ENCODE peak calls at places on chromosomes 2 and 18, in five cellular contexts. One of them, this sample, is unnamed.
A peak's percentile ranks its signal among the peaks of the same experiment; 100 is the strongest.

GRCh38 chr2:6410265-6410664 is 455.4 kb downstream of the CMPK2 start:
- DNase-seq in PC-9: no peak
- DNase-seq in tibial artery: no peak
- DNase-seq in IMR-90: peak; percentile 6
- DNase-seq in breast epithelium: no peak
- DNase-seq in this sample: no peak

GRCh38 chr2:189628817-189629552 is 32.3 kb upstream of the ASNSD1 start:
- DNase-seq in IMR-90: no peak
- DNase-seq in breast epithelium: no peak
- DNase-seq in tibial artery: no peak
- DNase-seq in PC-9: no peak
- DNase-seq in this sample: no peak

GRCh38 chr2:200383380-200384110 is 77.1 kb downstream of the SPATS2L start:
- DNase-seq in tibial artery: no peak
- DNase-seq in IMR-90: peak; percentile 80
- DNase-seq in breast epithelium: no peak
- DNase-seq in PC-9: no peak
- DNase-seq in this sample: no peak

GRCh38 chr2:21559354-21559753 is 435.6 kb downstream of the TDRD15 start:
- DNase-seq in PC-9: no peak
- DNase-seq in tibial artery: no peak
- DNase-seq in IMR-90: peak; percentile 37
- DNase-seq in breast epithelium: no peak
- DNase-seq in this sample: no peak

GRCh38 chr2:8298783-8299182 is 383.1 kb upstream of the ID2 start:
- DNase-seq in IMR-90: no peak
- DNase-seq in tibial artery: peak; percentile 65
- DNase-seq in PC-9: no peak
- DNase-seq in breast epithelium: no peak
- DNase-seq in this sample: no peak

GRCh38 chr18:62521588-62521987 is 1.2 kb upstream of the ZCCHC2 start:
- DNase-seq in PC-9: no peak
- DNase-seq in IMR-90: no peak
- DNase-seq in tibial artery: no peak
- DNase-seq in breast epithelium: no peak
- DNase-seq in this sample: no peak

GRCh38 chr2:70017962-70018361 is 56.5 kb upstream of the ASPRV1 start:
- DNase-seq in PC-9: no peak
- DNase-seq in breast epithelium: no peak
- DNase-seq in tibial artery: no peak
- DNase-seq in IMR-90: no peak
- DNase-seq in this sample: no peak

GRCh38 chr2:234954551-234954992 is 2.8 kb downstream of the SH3BP4 start:
- DNase-seq in tibial artery: no peak
- DNase-seq in PC-9: no peak
- DNase-seq in IMR-90: peak; percentile 64
- DNase-seq in breast epithelium: peak; percentile 57
- DNase-seq in this sample: no peak

GRCh38 chr2:30266051-30266621 is 34.8 kb downstream of the LBH start:
- DNase-seq in tibial artery: peak; percentile 31
- DNase-seq in IMR-90: no peak
- DNase-seq in breast epithelium: no peak
- DNase-seq in PC-9: no peak
- DNase-seq in this sample: peak; percentile 40

GRCh38 chr18:51617572-51618260 is 420.2 kb upstream of the MEX3C start:
- DNase-seq in IMR-90: no peak
- DNase-seq in breast epithelium: no peak
- DNase-seq in tibial artery: no peak
- DNase-seq in PC-9: no peak
- DNase-seq in this sample: no peak

GRCh38 chr18:72013512-72013911 is 530.6 kb downstream of the CBLN2 start:
- DNase-seq in breast epithelium: no peak
- DNase-seq in IMR-90: no peak
- DNase-seq in PC-9: no peak
- DNase-seq in tibial artery: no peak
- DNase-seq in this sample: no peak

GRCh38 chr2:229443869-229444268 is 172.8 kb upstream of the PID1 start:
- DNase-seq in tibial artery: no peak
- DNase-seq in PC-9: no peak
- DNase-seq in IMR-90: no peak
- DNase-seq in breast epithelium: no peak
- DNase-seq in this sample: no peak

GRCh38 chr2:170815746-170816498 is 765 bp upstream of the GAD1 start:
- DNase-seq in IMR-90: peak; percentile 21
- DNase-seq in tibial artery: no peak
- DNase-seq in PC-9: peak; percentile 66
- DNase-seq in breast epithelium: no peak
- DNase-seq in this sample: peak; percentile 60

GRCh38 chr2:170817247-170817998 is 736 bp downstream of the GAD1 start:
- DNase-seq in IMR-90: peak; percentile 5
- DNase-seq in tibial artery: no peak
- DNase-seq in breast epithelium: no peak
- DNase-seq in PC-9: peak; percentile 25
- DNase-seq in this sample: peak; percentile 86

GRCh38 chr2:170816499-170817246 is at the start of gene GAD1:
- DNase-seq in PC-9: peak; percentile 73
- DNase-seq in tibial artery: peak; percentile 74
- DNase-seq in breast epithelium: no peak
- DNase-seq in IMR-90: peak; percentile 46
- DNase-seq in this sample: peak; percentile 87

GRCh38 chr2:170818294-170819104 is 1.8 kb downstream of the GAD1 start:
- DNase-seq in IMR-90: no peak
- DNase-seq in PC-9: peak; percentile 3
- DNase-seq in tibial artery: no peak
- DNase-seq in breast epithelium: no peak
- DNase-seq in this sample: no peak

DNA sequence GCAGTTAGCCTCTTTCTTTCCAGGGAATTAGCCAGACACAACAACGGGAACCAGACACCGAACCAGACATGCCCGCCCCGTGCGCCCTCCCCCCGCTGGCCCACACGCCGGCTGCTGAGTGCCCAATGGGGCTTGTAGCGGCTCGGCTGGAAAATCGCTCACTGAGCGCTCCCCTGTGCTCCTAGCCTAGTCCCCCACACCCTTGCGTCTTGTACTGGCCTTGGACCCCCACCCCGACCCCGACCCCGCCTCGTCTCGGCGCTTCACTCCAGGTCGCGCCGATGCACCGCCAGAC is 1.3 kb downstream of the GAD1 start:
- DNase-seq in breast epithelium: no peak
- DNase-seq in IMR-90: no peak
- DNase-seq in tibial artery: no peak
- DNase-seq in PC-9: no peak
- DNase-seq in this sample: no peak
- H3K4me1 ChIP-seq in breast epithelium: peaks cover 11% of the 10 kb centered on the region
- H3K4me1 ChIP-seq in IMR-90: peaks cover 1% of the 10 kb centered on the region
- H3K4me1 ChIP-seq in tibial artery: peaks cover 79% of the 10 kb centered on the region
- H3K4me1 ChIP-seq in PC-9: no peaks in the 10 kb centered on the region
- H3K4me1 ChIP-seq in this sample: peaks cover 81% of the 10 kb centered on the region

DNA sequence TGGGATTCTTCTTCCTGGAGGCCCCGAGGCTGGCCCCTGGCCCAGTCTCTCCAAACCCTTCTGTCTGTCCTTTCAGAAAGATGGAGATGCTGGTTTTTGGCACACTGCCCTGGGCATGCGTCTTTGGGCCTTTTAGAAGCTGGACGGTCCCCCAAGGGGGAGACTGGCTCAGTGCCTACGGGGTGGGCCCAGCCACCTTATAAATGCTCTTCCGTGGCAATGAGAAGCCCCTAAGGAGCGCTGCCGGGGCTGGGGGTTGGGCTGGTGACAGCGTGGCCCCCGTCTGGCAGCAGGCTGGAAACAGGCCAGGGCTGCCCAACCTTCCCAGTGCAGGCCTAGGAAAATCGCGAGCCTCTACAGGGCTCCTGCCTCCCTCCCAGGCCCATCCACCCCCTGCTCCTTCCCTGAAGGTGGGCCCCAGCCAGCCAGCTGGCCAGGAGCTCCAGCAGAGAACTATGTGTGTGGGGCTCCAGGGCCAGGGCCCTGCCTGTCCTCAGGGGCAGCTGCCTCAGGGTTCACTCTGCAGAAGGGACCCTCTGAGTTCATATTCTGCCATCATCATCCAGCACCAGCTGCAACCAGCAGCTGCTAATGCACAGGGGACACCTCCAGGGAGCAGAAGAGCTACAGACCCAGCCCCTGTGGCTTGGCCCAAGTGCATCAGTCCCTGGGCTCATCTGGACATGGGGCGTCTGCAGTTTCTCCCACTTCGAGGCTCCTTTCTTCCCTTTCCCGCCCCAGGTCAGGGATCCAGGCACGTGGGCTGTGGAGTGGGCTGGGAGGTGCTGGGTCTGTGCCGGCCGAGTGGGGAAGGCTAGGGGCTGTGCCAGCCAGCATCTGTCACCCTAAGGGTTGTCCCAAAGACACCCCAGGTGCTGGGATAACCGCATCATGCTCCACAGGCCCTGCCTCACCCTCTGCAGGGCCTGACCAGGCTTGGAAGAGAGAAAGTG is 107.7 kb upstream of the OTOS start:
- DNase-seq in PC-9: no peak
- DNase-seq in IMR-90: no peak
- DNase-seq in tibial artery: no peak
- DNase-seq in breast epithelium: no peak
- DNase-seq in this sample: no peak
- H3K4me1 ChIP-seq in PC-9: peaks cover 22% of the 10 kb centered on the region
- H3K4me1 ChIP-seq in IMR-90: peaks cover 14% of the 10 kb centered on the region
- H3K4me1 ChIP-seq in tibial artery: peaks cover 65% of the 10 kb centered on the region
- H3K4me1 ChIP-seq in breast epithelium: peaks cover 10% of the 10 kb centered on the region
- H3K4me1 ChIP-seq in this sample: peaks cover 21% of the 10 kb centered on the region

GRCh38 chr18:3716116-3716660 is 266.2 kb downstream of the TGIF1 start:
- DNase-seq in breast epithelium: no peak
- DNase-seq in IMR-90: no peak
- DNase-seq in tibial artery: no peak
- DNase-seq in PC-9: no peak
- DNase-seq in this sample: no peak

GRCh38 chr18:3713166-3713565 is 263.2 kb downstream of the TGIF1 start:
- DNase-seq in IMR-90: no peak
- DNase-seq in tibial artery: no peak
- DNase-seq in PC-9: no peak
- DNase-seq in breast epithelium: no peak
- DNase-seq in this sample: no peak

GRCh38 chr18:3712485-3712884 is 262.5 kb downstream of the TGIF1 start:
- DNase-seq in tibial artery: no peak
- DNase-seq in IMR-90: no peak
- DNase-seq in breast epithelium: no peak
- DNase-seq in PC-9: no peak
- DNase-seq in this sample: no peak

GRCh38 chr18:3715223-3716080 is 265.5 kb downstream of the TGIF1 start:
- DNase-seq in PC-9: no peak
- DNase-seq in tibial artery: no peak
- DNase-seq in breast epithelium: no peak
- DNase-seq in IMR-90: no peak
- DNase-seq in this sample: no peak

GRCh38 chr18:3713708-3714107 is 263.7 kb downstream of the TGIF1 start:
- DNase-seq in breast epithelium: no peak
- DNase-seq in tibial artery: no peak
- DNase-seq in IMR-90: no peak
- DNase-seq in PC-9: no peak
- DNase-seq in this sample: no peak
- H3K4me1 ChIP-seq in breast epithelium: peaks cover 10% of the 10 kb centered on the region
- H3K4me1 ChIP-seq in tibial artery: peaks cover 8% of the 10 kb centered on the region
- H3K4me1 ChIP-seq in IMR-90: peaks cover 10% of the 10 kb centered on the region
- H3K4me1 ChIP-seq in PC-9: peaks cover 11% of the 10 kb centered on the region
- H3K4me1 ChIP-seq in this sample: peaks cover 21% of the 10 kb centered on the region

GRCh38 chr2:64670047-64670446 is 16.3 kb upstream of the SERTAD2 start:
- DNase-seq in IMR-90: no peak
- DNase-seq in tibial artery: no peak
- DNase-seq in PC-9: no peak
- DNase-seq in breast epithelium: no peak
- DNase-seq in this sample: no peak

GRCh38 chr2:64668542-64668941 is 14.8 kb upstream of the SERTAD2 start:
- DNase-seq in IMR-90: no peak
- DNase-seq in PC-9: no peak
- DNase-seq in breast epithelium: no peak
- DNase-seq in tibial artery: no peak
- DNase-seq in this sample: no peak

GRCh38 chr2:64666810-64667438 is 13.2 kb upstream of the SERTAD2 start:
- DNase-seq in tibial artery: no peak
- DNase-seq in breast epithelium: no peak
- DNase-seq in PC-9: no peak
- DNase-seq in IMR-90: no peak
- DNase-seq in this sample: no peak

GRCh38 chr2:64667535-64667934 is 13.8 kb upstream of the SERTAD2 start:
- DNase-seq in PC-9: no peak
- DNase-seq in IMR-90: no peak
- DNase-seq in breast epithelium: no peak
- DNase-seq in tibial artery: no peak
- DNase-seq in this sample: no peak

DNA sequence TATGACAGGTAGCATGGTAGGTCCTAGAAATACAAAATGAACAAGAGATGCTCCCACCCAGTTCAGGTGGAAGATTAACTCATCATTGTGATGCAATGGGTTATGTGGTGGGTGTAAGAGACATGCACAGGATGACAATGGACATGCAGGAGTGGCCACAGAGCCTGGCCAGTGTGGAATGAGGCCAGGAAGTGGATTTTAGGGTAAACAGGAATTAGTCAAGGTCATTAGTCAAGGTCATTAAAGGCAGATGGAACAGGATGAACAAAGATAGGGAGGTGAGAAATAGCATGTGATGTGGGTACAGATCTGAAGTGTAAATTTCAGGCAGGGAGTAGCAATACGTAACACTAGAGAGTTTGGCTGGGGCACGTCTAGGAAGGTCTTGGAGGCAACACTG is 15.6 kb upstream of the SERTAD2 start:
- DNase-seq in breast epithelium: no peak
- DNase-seq in IMR-90: no peak
- DNase-seq in PC-9: no peak
- DNase-seq in tibial artery: no peak
- DNase-seq in this sample: no peak
- H3K4me1 ChIP-seq in breast epithelium: no peaks in the 10 kb centered on the region
- H3K4me1 ChIP-seq in IMR-90: no peaks in the 10 kb centered on the region
- H3K4me1 ChIP-seq in PC-9: no peaks in the 10 kb centered on the region
- H3K4me1 ChIP-seq in tibial artery: peaks cover 7% of the 10 kb centered on the region
- H3K4me1 ChIP-seq in this sample: peaks cover 9% of the 10 kb centered on the region

DNA sequence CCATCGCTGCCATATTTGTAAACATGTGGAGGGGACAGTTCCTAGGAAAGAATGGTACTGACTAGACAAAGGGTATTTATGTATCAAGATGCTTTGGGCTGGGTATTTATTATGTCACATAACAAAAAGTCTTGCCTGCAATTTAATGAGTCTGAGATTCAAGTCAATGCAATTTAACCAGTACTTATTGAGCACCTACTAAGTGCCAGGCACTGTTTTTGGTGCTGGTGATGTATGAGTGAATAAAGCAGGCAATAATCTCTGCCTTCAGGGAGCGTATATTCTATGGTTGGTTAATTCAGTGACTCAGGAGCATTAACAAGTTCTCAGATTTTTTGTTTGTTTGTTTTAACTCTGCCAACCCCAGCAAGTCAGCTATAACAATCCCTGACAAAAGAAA is 24.6 kb upstream of the ACVR1 start:
- DNase-seq in breast epithelium: no peak
- DNase-seq in IMR-90: no peak
- DNase-seq in PC-9: no peak
- DNase-seq in tibial artery: no peak
- DNase-seq in this sample: no peak
- H3K4me1 ChIP-seq in breast epithelium: peaks cover 5% of the 10 kb centered on the region
- H3K4me1 ChIP-seq in IMR-90: no peaks in the 10 kb centered on the region
- H3K4me1 ChIP-seq in PC-9: no peaks in the 10 kb centered on the region
- H3K4me1 ChIP-seq in tibial artery: no peaks in the 10 kb centered on the region
- H3K4me1 ChIP-seq in this sample: peaks cover 7% of the 10 kb centered on the region

This sample was measured in upper lobe of left lung.